ENCODE peak calls at places on chromosome 1, in four cellular contexts. One of them, this sample, is unnamed.

GRCh38 chr1:77406661-77407060 is 124.8 kb downstream of the AK5 start:
- DNase-seq in stimulated activated CD8-positive, alpha-beta memory T cell treated with anti-CD3 and anti-CD28 coated beads, Interleukin-2, amount 100 ng/mL, for 48 hours: no peak
- DNase-seq in activated CD4-positive, alpha-beta T cell treated with anti-CD3 and anti-CD28 coated beads for 1 hour: no peak
- DNase-seq in kidney tubule cell: peak
- DNase-seq in this sample: no peak

GRCh38 chr1:150072959-150073358 is 5.4 kb downstream of the VPS45 start:
- DNase-seq in activated CD4-positive, alpha-beta T cell treated with anti-CD3 and anti-CD28 coated beads for 1 hour: no peak
- DNase-seq in stimulated activated CD8-positive, alpha-beta memory T cell treated with anti-CD3 and anti-CD28 coated beads, Interleukin-2, amount 100 ng/mL, for 48 hours: no peak
- DNase-seq in kidney tubule cell: peak
- DNase-seq in this sample: no peak

GRCh38 chr1:96918406-96918805 is 196.8 kb downstream of the PTBP2 start:
- DNase-seq in kidney tubule cell: no peak
- DNase-seq in stimulated activated CD8-positive, alpha-beta memory T cell treated with anti-CD3 and anti-CD28 coated beads, Interleukin-2, amount 100 ng/mL, for 48 hours: no peak
- DNase-seq in activated CD4-positive, alpha-beta T cell treated with anti-CD3 and anti-CD28 coated beads for 1 hour: no peak
- DNase-seq in this sample: no peak

GRCh38 chr1:214213136-214213535 is 67.8 kb upstream of the SMYD2 start:
- DNase-seq in kidney tubule cell: peak
- DNase-seq in activated CD4-positive, alpha-beta T cell treated with anti-CD3 and anti-CD28 coated beads for 1 hour: no peak
- DNase-seq in stimulated activated CD8-positive, alpha-beta memory T cell treated with anti-CD3 and anti-CD28 coated beads, Interleukin-2, amount 100 ng/mL, for 48 hours: no peak
- DNase-seq in this sample: no peak

GRCh38 chr1:160064164-160064563 is 5.8 kb downstream of the KCNJ10 start:
- DNase-seq in kidney tubule cell: no peak
- DNase-seq in activated CD4-positive, alpha-beta T cell treated with anti-CD3 and anti-CD28 coated beads for 1 hour: no peak
- DNase-seq in stimulated activated CD8-positive, alpha-beta memory T cell treated with anti-CD3 and anti-CD28 coated beads, Interleukin-2, amount 100 ng/mL, for 48 hours: no peak
- DNase-seq in this sample: no peak

GRCh38 chr1:8158995-8159394 is 132.9 kb upstream of the ERRFI1 start:
- DNase-seq in kidney tubule cell: no peak
- DNase-seq in activated CD4-positive, alpha-beta T cell treated with anti-CD3 and anti-CD28 coated beads for 1 hour: no peak
- DNase-seq in stimulated activated CD8-positive, alpha-beta memory T cell treated with anti-CD3 and anti-CD28 coated beads, Interleukin-2, amount 100 ng/mL, for 48 hours: no peak
- DNase-seq in this sample: no peak

GRCh38 chr1:37628026-37628556 is 6.6 kb downstream of the RSPO1 start:
- DNase-seq in kidney tubule cell: no peak
- DNase-seq in activated CD4-positive, alpha-beta T cell treated with anti-CD3 and anti-CD28 coated beads for 1 hour: no peak
- DNase-seq in stimulated activated CD8-positive, alpha-beta memory T cell treated with anti-CD3 and anti-CD28 coated beads, Interleukin-2, amount 100 ng/mL, for 48 hours: no peak
- DNase-seq in this sample: no peak

GRCh38 chr1:56473582-56474270 is 105.6 kb downstream of the PLPP3 start:
- DNase-seq in stimulated activated CD8-positive, alpha-beta memory T cell treated with anti-CD3 and anti-CD28 coated beads, Interleukin-2, amount 100 ng/mL, for 48 hours: no peak
- DNase-seq in activated CD4-positive, alpha-beta T cell treated with anti-CD3 and anti-CD28 coated beads for 1 hour: no peak
- DNase-seq in kidney tubule cell: no peak
- DNase-seq in this sample: no peak

GRCh38 chr1:196001188-196001587 is 607.1 kb downstream of the KCNT2 start:
- DNase-seq in activated CD4-positive, alpha-beta T cell treated with anti-CD3 and anti-CD28 coated beads for 1 hour: no peak
- DNase-seq in kidney tubule cell: no peak
- DNase-seq in stimulated activated CD8-positive, alpha-beta memory T cell treated with anti-CD3 and anti-CD28 coated beads, Interleukin-2, amount 100 ng/mL, for 48 hours: no peak
- DNase-seq in this sample: no peak